ENCODE peak calls at places on chromosome 10, in four cellular contexts. One of them, this sample, is unnamed. For H3K4me1, the result is how much of the 10 kb centered on the place peaks cover.

GRCh38 chr10:24849537-24850299 is 102.7 kb downstream of the PRTFDC1 start:
- DNase-seq in pancreas: peak
- DNase-seq in tibial artery: no peak
- DNase-seq in PC-3: peak
- DNase-seq in this sample: no peak

GRCh38 chr10:13649844-13650520 is 63.2 kb downstream of the PRPF18 start:
- DNase-seq in PC-3: no peak
- DNase-seq in pancreas: no peak
- DNase-seq in tibial artery: no peak
- DNase-seq in this sample: no peak

GRCh38 chr10:131450220-131450765 is 138.8 kb upstream of the TCERG1L start:
- DNase-seq in PC-3: no peak
- DNase-seq in tibial artery: peak
- DNase-seq in pancreas: no peak
- DNase-seq in this sample: peak

GRCh38 chr10:978826-979421 is 9.3 kb upstream of the GTPBP4 start:
- DNase-seq in pancreas: no peak
- DNase-seq in PC-3: no peak
- DNase-seq in tibial artery: no peak
- DNase-seq in this sample: no peak

GRCh38 chr10:73601486-73601921 is 10.4 kb upstream of the USP54 start:
- DNase-seq in tibial artery: no peak
- DNase-seq in PC-3: peak
- DNase-seq in pancreas: peak
- DNase-seq in this sample: no peak

GRCh38 chr10:36494386-36494785 is 631.0 kb upstream of the ANKRD30A start:
- DNase-seq in pancreas: no peak
- DNase-seq in tibial artery: no peak
- DNase-seq in PC-3: peak
- DNase-seq in this sample: peak

GRCh38 chr10:33460461-33461294 is 126.2 kb upstream of the NRP1 start:
- DNase-seq in pancreas: peak
- DNase-seq in tibial artery: peak
- DNase-seq in PC-3: peak
- DNase-seq in this sample: no peak

GRCh38 chr10:129713659-129714265 is 246.7 kb downstream of the MGMT start:
- DNase-seq in pancreas: no peak
- DNase-seq in tibial artery: peak
- DNase-seq in PC-3: no peak
- DNase-seq in this sample: no peak

GRCh38 chr10:124524991-124525653 is 63.5 kb downstream of the LHPP start:
- DNase-seq in pancreas: no peak
- DNase-seq in PC-3: peak
- DNase-seq in tibial artery: no peak
- DNase-seq in this sample: no peak

GRCh38 chr10:62554632-62555199 is 180.5 kb downstream of the ZNF365 start:
- DNase-seq in pancreas: no peak
- DNase-seq in tibial artery: no peak
- DNase-seq in PC-3: peak
- DNase-seq in this sample: peak

GRCh38 chr10:113047605-113047962 is 97.5 kb downstream of the TCF7L2 start:
- DNase-seq in PC-3: no peak
- DNase-seq in tibial artery: peak
- DNase-seq in pancreas: no peak
- DNase-seq in this sample: no peak

GRCh38 chr10:59805043-59805442 is 51.8 kb upstream of the MRLN start:
- DNase-seq in pancreas: peak
- DNase-seq in PC-3: peak
- DNase-seq in tibial artery: no peak
- DNase-seq in this sample: no peak

GRCh38 chr10:127195571-127196226 is 692 bp downstream of the INSYN2A start:
- DNase-seq in pancreas: no peak
- DNase-seq in PC-3: no peak
- DNase-seq in tibial artery: no peak
- DNase-seq in this sample: no peak

GRCh38 chr10:30436200-30436599 is 2.2 kb downstream of the MAP3K8 start:
- DNase-seq in tibial artery: no peak
- DNase-seq in pancreas: no peak
- DNase-seq in PC-3: peak
- DNase-seq in this sample: peak

GRCh38 chr10:12194752-12195271 is 879 bp downstream of the NUDT5 start:
- DNase-seq in PC-3: peak
- DNase-seq in pancreas: no peak
- DNase-seq in tibial artery: peak
- DNase-seq in this sample: peak

GRCh38 chr10:15245530-15245929 is 77.0 kb upstream of the NMT2 start:
- DNase-seq in tibial artery: no peak
- DNase-seq in pancreas: no peak
- DNase-seq in PC-3: no peak
- DNase-seq in this sample: peak

GRCh38 chr10:124293641-124294449 is 124.9 kb downstream of the OAT start:
- DNase-seq in PC-3: no peak
- DNase-seq in tibial artery: no peak
- DNase-seq in pancreas: no peak
- DNase-seq in this sample: no peak

GRCh38 chr10:116670706-116671105 is 50.0 kb downstream of the PNLIPRP2 start:
- DNase-seq in tibial artery: no peak
- DNase-seq in pancreas: no peak
- DNase-seq in PC-3: no peak
- DNase-seq in this sample: no peak

GRCh38 chr10:19048479-19048878 is at the start of gene MALRD1:
- DNase-seq in pancreas: no peak
- DNase-seq in tibial artery: no peak
- DNase-seq in PC-3: no peak
- DNase-seq in this sample: no peak

GRCh38 chr10:71975891-71976725 is 11.9 kb downstream of the CHST3 start:
- DNase-seq in tibial artery: peak
- DNase-seq in PC-3: peak
- DNase-seq in pancreas: no peak
- DNase-seq in this sample: no peak

GRCh38 chr10:35735412-35735811 is 93.3 kb upstream of the FZD8 start:
- DNase-seq in pancreas: no peak
- DNase-seq in tibial artery: no peak
- DNase-seq in PC-3: peak
- DNase-seq in this sample: no peak

GRCh38 chr10:6228647-6229046 is 25.9 kb downstream of the PFKFB3 start:
- DNase-seq in PC-3: no peak
- DNase-seq in pancreas: no peak
- DNase-seq in tibial artery: no peak
- DNase-seq in this sample: no peak

GRCh38 chr10:44309939-44310761 is 74.7 kb downstream of the CXCL12 start:
- DNase-seq in tibial artery: no peak
- DNase-seq in pancreas: no peak
- DNase-seq in PC-3: no peak
- DNase-seq in this sample: no peak

GRCh38 chr10:96789571-96790108 is 42.5 kb upstream of the LCOR start:
- DNase-seq in tibial artery: no peak
- DNase-seq in PC-3: no peak
- DNase-seq in pancreas: no peak
- DNase-seq in this sample: peak

GRCh38 chr10:54010337-54010736 is 790.7 kb downstream of the PCDH15 start:
- DNase-seq in pancreas: no peak
- DNase-seq in tibial artery: no peak
- DNase-seq in PC-3: no peak
- DNase-seq in this sample: no peak

DNA sequence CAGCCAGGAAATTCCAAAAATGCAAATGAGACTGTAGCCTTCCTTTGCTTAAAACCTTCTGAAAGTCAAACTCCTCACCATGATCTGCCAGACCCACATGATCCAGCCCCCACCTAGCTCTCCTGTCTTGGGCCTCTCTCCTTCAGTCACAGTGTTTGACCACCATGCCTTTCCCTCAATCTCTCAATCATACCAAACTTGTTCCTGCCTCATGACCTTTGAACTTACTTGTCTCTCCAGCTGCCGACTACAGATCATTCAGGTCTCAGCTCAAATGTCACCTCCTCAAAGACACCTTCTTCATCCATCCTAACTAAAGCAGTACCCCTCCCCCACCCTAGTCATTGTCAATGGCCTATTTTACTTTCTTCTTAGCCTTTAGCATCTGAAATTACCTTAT is 9.3 kb upstream of the ADD3 start:
- DNase-seq in PC-3: no peak
- DNase-seq in tibial artery: no peak
- DNase-seq in pancreas: no peak
- DNase-seq in this sample: no peak
- H3K4me1 ChIP-seq in PC-3: under half
- H3K4me1 ChIP-seq in tibial artery: under half
- H3K4me1 ChIP-seq in pancreas: under half
- H3K4me1 ChIP-seq in this sample: under half

GRCh38 chr10:108051218-108051617 is 886.7 kb upstream of the SORCS1 start:
- DNase-seq in PC-3: no peak
- DNase-seq in tibial artery: no peak
- DNase-seq in pancreas: no peak
- DNase-seq in this sample: no peak
- H3K4me1 ChIP-seq in PC-3: under half
- H3K4me1 ChIP-seq in tibial artery: under half
- H3K4me1 ChIP-seq in pancreas: under half
- H3K4me1 ChIP-seq in this sample: under half

GRCh38 chr10:75733135-75733890 is 301.9 kb downstream of the LRMDA start:
- DNase-seq in PC-3: no peak
- DNase-seq in pancreas: peak
- DNase-seq in tibial artery: no peak
- DNase-seq in this sample: no peak

GRCh38 chr10:75740541-75740940 is 309.1 kb downstream of the LRMDA start:
- DNase-seq in PC-3: no peak
- DNase-seq in pancreas: no peak
- DNase-seq in tibial artery: no peak
- DNase-seq in this sample: no peak

GRCh38 chr10:75739454-75740143 is 308.2 kb downstream of the LRMDA start:
- DNase-seq in PC-3: no peak
- DNase-seq in pancreas: no peak
- DNase-seq in tibial artery: no peak
- DNase-seq in this sample: no peak

GRCh38 chr10:75742355-75742754 is 310.9 kb downstream of the LRMDA start:
- DNase-seq in tibial artery: no peak
- DNase-seq in PC-3: no peak
- DNase-seq in pancreas: no peak
- DNase-seq in this sample: no peak

DNA sequence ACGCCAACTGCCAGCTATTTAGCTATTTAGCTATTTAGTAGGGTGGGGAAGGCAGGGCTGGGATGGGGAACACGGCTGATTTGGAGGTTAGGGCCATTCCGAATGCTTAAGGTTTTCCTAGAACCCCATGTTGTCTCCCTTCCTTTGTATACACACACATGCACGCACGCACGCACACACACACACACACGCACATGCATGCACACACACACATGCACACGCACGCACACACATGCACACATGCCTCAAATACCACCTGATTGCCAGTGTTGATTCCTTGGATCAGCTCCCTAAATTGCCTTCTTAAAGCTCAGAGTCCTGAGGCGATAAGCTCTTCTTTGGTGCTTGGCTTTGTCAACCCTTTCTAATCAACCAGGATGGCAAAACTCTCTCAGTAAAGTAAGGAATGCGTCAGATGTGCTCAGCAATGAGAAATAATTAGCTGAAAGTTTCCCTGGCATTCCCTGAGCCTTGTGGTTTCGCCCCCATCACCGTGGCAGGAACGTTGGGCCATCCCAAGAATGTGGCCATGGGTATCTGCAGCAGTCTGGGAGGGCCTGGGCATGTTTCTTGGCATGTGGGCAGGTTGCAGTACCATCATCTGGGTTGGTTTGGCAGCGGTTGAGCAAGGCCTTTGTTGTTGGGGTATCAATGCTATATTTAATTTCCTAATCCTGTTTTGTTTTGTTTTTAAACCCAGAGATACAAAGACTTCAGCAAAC is 305.6 kb downstream of the LRMDA start:
- DNase-seq in PC-3: no peak
- DNase-seq in pancreas: no peak
- DNase-seq in tibial artery: no peak
- DNase-seq in this sample: no peak
- H3K4me1 ChIP-seq in PC-3: under half
- H3K4me1 ChIP-seq in pancreas: under half
- H3K4me1 ChIP-seq in tibial artery: under half
- H3K4me1 ChIP-seq in this sample: under half

GRCh38 chr10:79295593-79295992 is 51.7 kb upstream of the PPIF start:
- DNase-seq in pancreas: no peak
- DNase-seq in PC-3: peak
- DNase-seq in tibial artery: no peak
- DNase-seq in this sample: no peak

GRCh38 chr10:79289801-79290200 is 57.5 kb upstream of the PPIF start:
- DNase-seq in pancreas: no peak
- DNase-seq in PC-3: peak
- DNase-seq in tibial artery: no peak
- DNase-seq in this sample: no peak

GRCh38 chr10:79292026-79292425 is 55.2 kb upstream of the PPIF start:
- DNase-seq in PC-3: no peak
- DNase-seq in tibial artery: no peak
- DNase-seq in pancreas: no peak
- DNase-seq in this sample: no peak

GRCh38 chr10:79293841-79294705 is 53.2 kb upstream of the PPIF start:
- DNase-seq in pancreas: no peak
- DNase-seq in PC-3: peak
- DNase-seq in tibial artery: no peak
- DNase-seq in this sample: no peak

DNA sequence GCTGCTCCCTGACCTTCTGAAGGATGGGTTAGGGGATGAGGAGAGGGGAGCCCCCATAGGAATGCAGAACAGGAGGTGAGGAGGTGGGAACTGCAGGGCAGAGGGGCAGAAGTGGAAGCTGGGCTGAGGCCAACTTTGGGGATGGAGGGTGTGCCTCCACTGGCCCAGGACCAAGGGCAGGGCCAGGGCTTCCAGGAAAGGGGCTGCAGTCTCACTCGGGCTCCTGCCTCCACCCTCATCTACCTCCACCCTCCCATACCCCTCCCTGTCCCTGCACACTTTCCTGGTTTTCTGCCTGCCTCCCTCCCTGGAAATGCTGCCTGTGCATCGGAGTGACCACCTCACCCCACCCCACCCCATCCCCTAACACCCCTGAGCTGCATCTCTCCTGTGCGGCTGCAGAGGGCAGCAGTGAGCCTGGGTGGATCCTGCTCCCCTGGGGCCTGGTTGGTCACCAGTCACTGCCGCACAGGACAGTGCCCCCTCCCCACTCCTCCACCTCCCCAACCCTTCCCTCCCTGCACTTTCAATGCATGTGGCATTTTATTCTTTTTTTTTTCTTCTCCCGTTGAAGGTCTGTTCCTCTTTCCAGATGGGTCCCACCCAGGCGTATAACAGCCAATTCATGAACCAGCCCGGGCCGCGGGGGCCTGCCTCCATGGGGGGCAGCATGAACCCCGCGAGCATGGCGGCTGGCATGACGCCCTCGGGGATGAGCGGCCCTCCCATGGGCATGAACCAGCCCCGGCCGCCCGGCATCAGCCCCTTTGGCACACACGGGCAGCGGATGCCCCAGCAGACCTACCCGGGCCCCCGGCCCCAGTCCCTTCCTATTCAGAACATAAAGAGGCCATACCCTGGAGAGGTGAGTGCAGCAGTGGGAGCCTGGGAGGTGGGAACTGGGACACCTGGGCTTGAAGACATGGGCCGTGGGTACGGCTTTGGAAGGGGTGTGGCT is 54.2 kb upstream of the PPIF start:
- DNase-seq in pancreas: no peak
- DNase-seq in tibial artery: no peak
- DNase-seq in PC-3: peak
- DNase-seq in this sample: peak
- H3K4me1 ChIP-seq in pancreas: under half
- H3K4me1 ChIP-seq in tibial artery: under half
- H3K4me1 ChIP-seq in PC-3: under half
- H3K4me1 ChIP-seq in this sample: under half